ENCODE peak calls at places on chromosomes 3 and 15, in four cellular contexts. I is breast epithelium, K is GM12892, S is transverse colon. C is an unnamed sample.

GRCh38 chr3:31958721-31959152 is 22.3 kb downstream of the OSBPL10 start:
- DNase-seq in I (no peak), K (no peak), S (no peak), C (peak; percentile 26)

GRCh38 chr15:92636950-92637481 is 18.6 kb downstream of the FAM174B start:
- DNase-seq in I (peak; percentile 89), K (no peak), S (peak; percentile 25), C (no peak)

GRCh38 chr3:18423401-18424212 is 1.5 kb downstream of the SATB1 start:
- DNase-seq in I (no peak), K (no peak), S (peak; percentile 61), C (no peak)

GRCh38 chr3:11705049-11705448 is 61.3 kb upstream of the VGLL4 start:
- DNase-seq in I (no peak), K (no peak), S (no peak), C (no peak)

GRCh38 chr15:52790166-52790708 is at the start of gene ONECUT1:
- DNase-seq in I (no peak), K (peak; percentile 72), S (peak; percentile 50), C (no peak)

GRCh38 chr3:14497321-14497720 is 42.8 kb downstream of the GRIP2 start:
- DNase-seq in I (no peak), K (no peak), S (no peak), C (no peak)

GRCh38 chr15:50890751-50891150 is 17.7 kb upstream of the AP4E1 start:
- DNase-seq in I (no peak), K (no peak), S (no peak), C (no peak)

GRCh38 chr3:177934001-177934891 is 602.0 kb upstream of the KCNMB2 start:
- DNase-seq in I (no peak), K (no peak), S (no peak), C (no peak)

GRCh38 chr3:54968546-54969172 is 40.8 kb upstream of the LRTM1 start:
- DNase-seq in I (no peak), K (no peak), S (no peak), C (no peak)

GRCh38 chr15:98322551-98322950 is 325.8 kb upstream of the IGF1R start:
- DNase-seq in I (no peak), K (no peak), S (no peak), C (no peak)

GRCh38 chr3:152380048-152380447 is 111.3 kb downstream of the MBNL1 start:
- DNase-seq in I (no peak), K (no peak), S (no peak), C (no peak)

GRCh38 chr3:59608356-59608755 is 558.5 kb upstream of the CFAP20DC start:
- DNase-seq in I (no peak), K (no peak), S (no peak), C (no peak)

GRCh38 chr3:71461098-71461497 is 122.4 kb downstream of the FOXP1 start:
- DNase-seq in I (no peak), K (no peak), S (no peak), C (no peak)

GRCh38 chr3:46797486-46797885 is 65.8 kb downstream of the MYL3 start:
- DNase-seq in I (no peak), K (no peak), S (no peak), C (no peak)

GRCh38 chr3:100992086-100993033 is 861 bp downstream of the ABI3BP start:
- DNase-seq in I (no peak), K (no peak), S (peak; percentile 13), C (no peak)
- TF ChIP-seq POLR2AphosphoS5 in I (no peak), K (no peak), S (no peak), C (no peak)

DNA sequence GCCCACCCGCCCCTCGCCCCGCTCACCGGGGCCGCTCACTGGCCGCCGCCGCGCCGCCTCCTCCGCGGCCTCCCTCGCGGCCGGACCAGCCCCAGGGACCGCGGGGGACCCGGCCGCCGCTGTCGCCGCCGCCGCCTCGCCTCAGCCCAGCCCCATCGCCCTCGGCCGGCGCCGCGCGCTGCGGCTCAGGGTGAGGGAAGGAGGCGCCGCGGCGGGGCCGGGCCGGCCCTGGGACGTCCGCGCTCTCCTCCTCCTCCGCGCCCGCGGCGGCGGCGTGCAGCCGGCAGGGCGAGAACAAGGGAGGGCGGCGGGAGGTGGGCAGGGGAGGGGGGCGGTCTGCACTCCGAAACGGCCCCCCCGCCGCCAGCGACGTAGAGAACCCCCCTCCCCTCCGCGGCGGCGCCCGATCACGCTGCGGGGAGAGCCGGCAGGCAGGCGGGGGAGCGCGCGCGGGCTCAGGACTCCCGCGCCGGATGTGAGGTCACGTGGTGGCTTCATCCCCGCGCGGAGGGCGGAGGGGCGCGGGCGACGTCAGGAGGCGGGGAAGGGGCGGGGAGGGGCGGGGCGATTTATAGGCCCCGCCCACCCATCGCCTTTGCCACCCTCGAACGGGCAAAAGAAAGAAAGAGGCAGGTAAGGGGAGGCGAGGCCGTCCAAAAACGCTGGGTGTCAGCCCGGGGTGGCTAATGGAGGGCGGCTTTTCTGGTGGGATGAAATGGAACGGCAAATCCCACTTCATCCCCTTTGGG is at the start of gene ATP13A3:
- DNase-seq in I (peak; percentile 79), K (peak; percentile 91), S (peak; percentile 92), C (peak; percentile 70)
- TF ChIP-seq POLR2AphosphoS5 in I (peak; percentile 95), K (no peak), S (peak; percentile 98), C (peak; percentile 83)

DNA sequence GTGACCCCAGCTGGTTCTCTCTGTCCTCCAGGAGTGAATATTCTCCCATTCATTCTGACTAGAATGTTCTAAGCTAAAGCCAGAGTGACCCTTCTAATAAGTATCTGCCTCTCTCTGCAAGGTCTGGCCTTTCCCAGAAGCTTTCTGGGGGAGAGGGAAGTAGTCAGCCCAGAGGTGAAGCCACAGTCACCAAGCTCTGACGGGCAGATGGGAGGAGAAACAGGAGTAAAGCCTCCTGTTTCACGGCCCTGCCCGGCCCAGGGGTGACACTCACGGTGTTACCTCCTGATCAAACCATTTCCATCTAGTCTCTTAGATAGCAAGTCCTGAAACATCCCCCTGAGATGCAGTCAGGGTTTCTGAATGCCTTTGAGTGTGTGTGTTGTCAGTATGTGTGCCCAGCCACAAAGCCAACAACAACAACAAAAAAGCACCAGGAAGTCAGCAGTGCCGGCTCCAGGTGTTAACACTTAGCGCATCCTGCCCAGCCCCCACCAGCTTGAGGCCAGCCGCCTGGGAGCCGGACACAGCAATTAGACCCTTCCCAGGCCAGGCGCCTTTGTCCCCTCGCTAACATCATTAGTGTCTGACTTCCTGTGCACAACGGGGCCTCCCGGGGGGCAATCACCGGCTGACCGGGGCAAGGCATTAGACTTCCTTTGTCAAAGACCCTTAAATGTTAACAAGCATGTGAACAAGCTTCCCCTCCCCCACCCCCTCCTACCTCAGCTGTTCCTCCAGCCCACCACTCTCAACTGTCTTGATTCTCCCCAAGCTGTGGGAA is 34.5 kb downstream of the IL17RD start:
- DNase-seq in I (no peak), K (no peak), S (no peak), C (peak; percentile 99)
- TF ChIP-seq POLR2AphosphoS5 in I (no peak), K (no peak), S (no peak), C (peak; percentile 51)

DNA sequence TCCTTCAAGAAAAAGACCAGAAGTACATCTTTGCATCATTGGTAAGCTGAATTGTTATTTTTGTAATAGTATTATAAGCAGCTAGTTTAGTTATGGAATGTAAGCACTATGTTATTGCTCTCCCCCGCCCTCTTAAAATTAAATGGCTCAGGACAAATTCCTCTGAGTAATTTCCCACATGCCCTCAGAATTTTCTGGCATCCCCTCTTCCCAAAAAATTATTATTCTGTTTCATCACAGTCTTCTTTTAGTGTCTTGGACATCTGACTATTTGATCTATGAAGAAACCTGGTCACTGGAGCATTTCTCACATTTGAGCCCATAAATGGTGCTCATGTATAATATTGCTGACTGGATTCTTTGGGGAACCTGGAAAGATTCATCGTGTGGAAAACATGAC is 68.3 kb downstream of the KLHL25 start:
- DNase-seq in I (no peak), K (no peak), S (no peak), C (no peak)
- TF ChIP-seq POLR2AphosphoS5 in I (no peak), K (no peak), S (no peak), C (no peak)

GRCh38 chr15:70023769-70024491 is 73.8 kb downstream of the TLE3 start:
- DNase-seq in I (no peak), K (no peak), S (peak; percentile 25), C (no peak)
- TF ChIP-seq POLR2AphosphoS5 in I (no peak), K (no peak), S (peak; percentile 64), C (no peak)

GRCh38 chr3:156542101-156543042 is 12.5 kb downstream of the SSR3 start:
- DNase-seq in I (no peak), K (no peak), S (no peak), C (no peak)
- TF ChIP-seq POLR2AphosphoS5 in I (no peak), K (no peak), S (no peak), C (no peak)

DNA sequence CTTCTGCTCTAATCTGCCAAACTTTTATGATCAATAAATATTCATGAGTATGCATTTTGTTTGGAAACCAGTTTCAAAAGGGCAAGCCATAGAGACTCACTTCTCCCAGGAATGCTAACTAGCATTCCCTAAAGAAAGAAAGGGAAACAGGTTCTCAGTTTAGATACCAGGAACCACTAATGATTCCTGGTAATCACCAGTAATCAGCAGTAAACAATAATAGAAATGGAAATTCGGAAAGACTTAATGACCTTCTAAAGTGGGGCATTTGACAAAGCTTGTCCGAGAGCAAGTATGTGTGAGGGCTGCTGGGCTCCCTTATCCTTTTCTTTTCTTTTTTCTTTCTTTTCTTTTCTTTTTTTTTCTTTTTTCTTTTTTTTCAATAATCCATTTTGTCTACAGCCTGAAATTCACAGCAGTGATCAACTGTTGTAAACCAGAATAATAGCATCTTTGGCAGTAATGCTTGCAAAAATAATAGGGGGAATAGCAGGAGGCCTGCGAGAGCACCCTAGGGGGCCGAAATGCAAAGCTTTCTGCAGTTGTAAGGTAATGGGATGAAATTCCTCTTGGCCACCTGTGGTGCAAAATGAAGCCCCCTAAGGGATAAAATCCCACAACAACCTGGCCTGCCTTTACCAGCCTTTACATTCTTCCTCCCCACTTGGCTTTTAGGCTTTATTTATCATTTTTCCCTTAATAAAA is 253.2 kb downstream of the ZPLD1 start:
- DNase-seq in I (no peak), K (no peak), S (no peak), C (peak; percentile 54)
- TF ChIP-seq POLR2AphosphoS5 in I (no peak), K (no peak), S (no peak), C (no peak)

GRCh38 chr15:90869601-90870353 is 1.4 kb downstream of the FURIN start:
- DNase-seq in I (no peak), K (no peak), S (peak; percentile 60), C (peak; percentile 76)
- TF ChIP-seq POLR2AphosphoS5 in I (peak; percentile 56), K (no peak), S (no peak), C (no peak)

C was measured in H1.